ENCODE peak calls at places on chromosomes 1 and 21, in eight cellular contexts. R, Q, O, Z, M, N, L and S are unnamed samples.

GRCh38 chr1:161725888-161726630 is 4.7 kb downstream of the FCRLB start:
- DNase-seq in R (no peak), Q (no peak), O (no peak), Z (no peak), M (no peak), N (peak; percentile 38), L (peak; percentile 67), S (peak; percentile 39)

GRCh38 chr1:116334015-116334547 is 39.0 kb upstream of the ATP1A1 start:
- DNase-seq in R (no peak), Q (no peak), O (no peak), Z (peak; percentile 45), M (peak; percentile 40), N (peak; percentile 30), L (no peak), S (no peak)

GRCh38 chr1:200040516-200041138 is 13.1 kb downstream of the NR5A2 start:
- DNase-seq in R (no peak), Q (no peak), O (no peak), Z (no peak), M (no peak), N (no peak), L (no peak), S (no peak)

GRCh38 chr1:31182352-31182751 is 57.3 kb downstream of the NKAIN1 start:
- DNase-seq in R (peak; percentile 40), Q (peak; percentile 10), O (peak; percentile 92), Z (peak; percentile 48), M (peak; percentile 61), N (peak; percentile 97), L (peak; percentile 74), S (peak; percentile 20)

GRCh38 chr1:31297273-31298247 is 728 bp downstream of the ZCCHC17 start:
- DNase-seq in R (no peak), Q (no peak), O (peak; percentile 14), Z (no peak), M (no peak), N (peak; percentile 37), L (no peak), S (no peak)

GRCh38 chr1:39268906-39269305 is 64.4 kb downstream of the MACF1 start:
- DNase-seq in R (no peak), Q (no peak), O (no peak), Z (no peak), M (no peak), N (peak; percentile 13), L (no peak), S (no peak)

GRCh38 chr1:18948913-18949688 is 7.4 kb downstream of the IFFO2 start:
- DNase-seq in R (no peak), Q (no peak), O (peak; percentile 35), Z (no peak), M (peak; percentile 58), N (peak; percentile 71), L (no peak), S (no peak)

GRCh38 chr1:115478933-115479551 is 141.0 kb upstream of the NGF start:
- DNase-seq in R (no peak), Q (no peak), O (no peak), Z (no peak), M (peak; percentile 27), N (no peak), L (no peak), S (no peak)

GRCh38 chr1:21914880-21915640 is 22.1 kb downstream of the HSPG2 start:
- DNase-seq in R (no peak), Q (no peak), O (no peak), Z (no peak), M (no peak), N (no peak), L (no peak), S (no peak)

GRCh38 chr1:211783897-211784296 is 46.7 kb downstream of the LPGAT1 start:
- DNase-seq in R (no peak), Q (no peak), O (no peak), Z (no peak), M (no peak), N (no peak), L (no peak), S (no peak)

GRCh38 chr1:29281531-29281930 is 45.2 kb downstream of the PTPRU start:
- DNase-seq in R (no peak), Q (no peak), O (no peak), Z (no peak), M (no peak), N (no peak), L (no peak), S (no peak)

GRCh38 chr1:205382561-205382960 is 25.8 kb upstream of the KLHDC8A start:
- DNase-seq in R (no peak), Q (no peak), O (no peak), Z (peak; percentile 39), M (no peak), N (no peak), L (no peak), S (no peak)

GRCh38 chr1:202275061-202275770 is 66.5 kb downstream of the UBE2T start:
- DNase-seq in R (no peak), Q (no peak), O (no peak), Z (no peak), M (no peak), N (no peak), L (no peak), S (no peak)

GRCh38 chr1:45623972-45624371 is at the start of gene CCDC17:
- DNase-seq in R (no peak), Q (no peak), O (no peak), Z (no peak), M (no peak), N (no peak), L (no peak), S (no peak)

GRCh38 chr1:184691719-184692324 is 62.8 kb downstream of the EDEM3 start:
- DNase-seq in R (no peak), Q (no peak), O (peak; percentile 53), Z (no peak), M (no peak), N (peak; percentile 68), L (no peak), S (no peak)

DNA sequence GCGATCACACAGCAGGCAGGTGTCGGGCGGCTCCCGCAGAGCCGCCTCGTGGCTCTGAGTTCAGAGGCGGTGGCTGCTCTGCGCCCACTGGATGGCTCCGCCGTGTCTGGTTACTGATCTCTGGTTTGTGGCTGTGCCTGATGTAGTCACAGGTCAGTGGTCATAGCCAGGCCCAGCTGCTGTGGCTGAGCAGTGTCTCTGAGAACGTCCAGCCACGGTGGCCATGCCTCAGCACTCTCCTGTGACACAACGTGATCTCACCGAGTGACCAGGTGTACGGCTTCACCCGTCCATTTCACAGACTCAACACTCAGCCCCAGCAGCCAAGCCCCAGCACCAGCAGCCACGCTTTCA is 61.2 kb downstream of the KCNN3 start:
- DNase-seq in R (no peak), Q (no peak), O (no peak), Z (no peak), M (no peak), N (peak; percentile 1), L (no peak), S (no peak)
- H3K27me3 ChIP-seq in R (no peaks in the 10 kb centered on the region), Q (no peaks in the 10 kb centered on the region), O (no peaks in the 10 kb centered on the region), Z (no peaks in the 10 kb centered on the region), M (no peaks in the 10 kb centered on the region), N (peaks cover 88% of the 10 kb centered on the region), L (no peaks in the 10 kb centered on the region), S (no peaks in the 10 kb centered on the region)

DNA sequence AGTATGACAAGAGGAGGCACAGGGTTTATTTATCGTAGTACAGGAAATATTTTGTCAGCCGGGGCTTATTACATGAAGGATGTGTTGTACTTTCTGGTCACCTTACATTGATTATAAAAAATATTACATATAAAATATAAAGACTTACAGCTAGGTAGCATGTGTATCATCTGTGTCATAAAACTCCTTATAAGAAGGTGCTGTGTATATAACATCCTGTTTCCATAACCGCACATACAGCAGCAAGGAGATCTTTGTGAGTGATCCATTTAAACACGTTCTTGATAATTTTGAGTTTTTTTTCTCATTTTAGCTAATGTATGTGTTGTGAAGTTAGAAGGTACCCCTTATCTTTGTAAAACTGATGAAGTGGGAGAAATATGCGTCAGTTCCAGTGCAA is 60.1 kb downstream of the S100B start:
- DNase-seq in R (no peak), Q (no peak), O (no peak), Z (no peak), M (no peak), N (no peak), L (no peak), S (no peak)
- H3K36me3 ChIP-seq in R (peaks cover 36% of the 10 kb centered on the region), Q (peaks cover 43% of the 10 kb centered on the region), O (peaks cover 37% of the 10 kb centered on the region), Z (peaks cover 61% of the 10 kb centered on the region), M (peaks cover under 1% of the 10 kb centered on the region), N (peaks cover 56% of the 10 kb centered on the region), L (no peaks in the 10 kb centered on the region), S (peaks cover 22% of the 10 kb centered on the region)

GRCh38 chr1:25612421-25612820 is 4.2 kb upstream of the MAN1C1 start:
- DNase-seq in R (no peak), Q (no peak), O (no peak), Z (no peak), M (no peak), N (no peak), L (no peak), S (no peak)
- H3K27me3 ChIP-seq in R (no peaks in the 10 kb centered on the region), Q (no peaks in the 10 kb centered on the region), O (peaks cover 11% of the 10 kb centered on the region), Z (no peaks in the 10 kb centered on the region), M (no peaks in the 10 kb centered on the region), N (peaks cover 26% of the 10 kb centered on the region), L (no peaks in the 10 kb centered on the region), S (no peaks in the 10 kb centered on the region)

GRCh38 chr1:156738916-156739315 is 2.0 kb downstream of the MRPL24 start:
- DNase-seq in R (no peak), Q (no peak), O (no peak), Z (no peak), M (no peak), N (no peak), L (no peak), S (no peak)

GRCh38 chr1:156740679-156741612 is at the start of gene MRPL24:
- DNase-seq in R (peak; percentile 97), Q (peak; percentile 91), O (peak; percentile 99), Z (peak; percentile 98), M (peak; percentile 99), N (peak; percentile 99), L (peak; percentile 96), S (peak; percentile 99)

GRCh38 chr1:156741613-156741983 is 710 bp upstream of the MRPL24 start:
- DNase-seq in R (no peak), Q (no peak), O (no peak), Z (no peak), M (no peak), N (no peak), L (no peak), S (no peak)

GRCh38 chr1:156742017-156742416 is 1.1 kb upstream of the MRPL24 start:
- DNase-seq in R (no peak), Q (no peak), O (no peak), Z (no peak), M (no peak), N (no peak), L (no peak), S (no peak)

GRCh38 chr1:156740307-156740678 is 595 bp downstream of the MRPL24 start:
- DNase-seq in R (no peak), Q (no peak), O (no peak), Z (no peak), M (no peak), N (no peak), L (no peak), S (no peak)
- H3K36me3 ChIP-seq in R (peaks cover 28% of the 10 kb centered on the region), Q (peaks cover 41% of the 10 kb centered on the region), O (peaks cover 5% of the 10 kb centered on the region), Z (peaks cover 38% of the 10 kb centered on the region), M (peaks cover 6% of the 10 kb centered on the region), N (peaks cover 44% of the 10 kb centered on the region), L (no peaks in the 10 kb centered on the region), S (peaks cover 18% of the 10 kb centered on the region)